ENCODE peak calls at places on chromosomes 11 and 22, in five cellular contexts. One of them, this sample, is unnamed.

GRCh38 chr22:49062155-49063039 is 765.3 kb downstream of the BRD1 start:
- DNase-seq in body of pancreas: peak; percentile 87
- DNase-seq in keratinocyte: no peak
- DNase-seq in psoas muscle: peak; percentile 30
- DNase-seq in colonic mucosa: no peak
- DNase-seq in this sample: no peak

GRCh38 chr11:10763766-10764165 is 12.7 kb downstream of the CTR9 start:
- DNase-seq in body of pancreas: no peak
- DNase-seq in keratinocyte: no peak
- DNase-seq in psoas muscle: no peak
- DNase-seq in colonic mucosa: no peak
- DNase-seq in this sample: no peak

GRCh38 chr22:21568207-21569075 is 927 bp downstream of the UBE2L3 start:
- DNase-seq in body of pancreas: peak; percentile 27
- DNase-seq in keratinocyte: no peak
- DNase-seq in psoas muscle: peak; percentile 64
- DNase-seq in colonic mucosa: peak; percentile 50
- DNase-seq in this sample: peak; percentile 20

GRCh38 chr22:43542681-43543521 is 131.1 kb downstream of the MPPED1 start:
- DNase-seq in body of pancreas: no peak
- DNase-seq in keratinocyte: no peak
- DNase-seq in psoas muscle: no peak
- DNase-seq in colonic mucosa: no peak
- DNase-seq in this sample: no peak

GRCh38 chr11:76161261-76161961 is 44.9 kb downstream of the WNT11 start:
- DNase-seq in body of pancreas: no peak
- DNase-seq in keratinocyte: no peak
- DNase-seq in psoas muscle: no peak
- DNase-seq in colonic mucosa: no peak
- DNase-seq in this sample: peak; percentile 78

GRCh38 chr11:71198823-71199165 is 53.6 kb downstream of the SHANK2 start:
- DNase-seq in body of pancreas: no peak
- DNase-seq in keratinocyte: no peak
- DNase-seq in psoas muscle: peak; percentile 9
- DNase-seq in colonic mucosa: no peak
- DNase-seq in this sample: no peak

GRCh38 chr11:105232021-105232420 is 92.5 kb upstream of the CARD18 start:
- DNase-seq in body of pancreas: no peak
- DNase-seq in keratinocyte: no peak
- DNase-seq in psoas muscle: no peak
- DNase-seq in colonic mucosa: no peak
- DNase-seq in this sample: no peak

GRCh38 chr22:48478124-48478523 is 1349.5 kb downstream of the BRD1 start:
- DNase-seq in body of pancreas: no peak
- DNase-seq in keratinocyte: no peak
- DNase-seq in psoas muscle: no peak
- DNase-seq in colonic mucosa: no peak
- DNase-seq in this sample: no peak

GRCh38 chr22:40703731-40704130 is 24.4 kb downstream of the MCHR1 start:
- DNase-seq in body of pancreas: no peak
- DNase-seq in keratinocyte: no peak
- DNase-seq in psoas muscle: peak; percentile 39
- DNase-seq in colonic mucosa: no peak
- DNase-seq in this sample: no peak

GRCh38 chr11:133955091-133955846 is 1.5 kb downstream of the IGSF9B start:
- DNase-seq in body of pancreas: no peak
- DNase-seq in keratinocyte: no peak
- DNase-seq in psoas muscle: peak; percentile 75
- DNase-seq in colonic mucosa: no peak
- DNase-seq in this sample: no peak

DNA sequence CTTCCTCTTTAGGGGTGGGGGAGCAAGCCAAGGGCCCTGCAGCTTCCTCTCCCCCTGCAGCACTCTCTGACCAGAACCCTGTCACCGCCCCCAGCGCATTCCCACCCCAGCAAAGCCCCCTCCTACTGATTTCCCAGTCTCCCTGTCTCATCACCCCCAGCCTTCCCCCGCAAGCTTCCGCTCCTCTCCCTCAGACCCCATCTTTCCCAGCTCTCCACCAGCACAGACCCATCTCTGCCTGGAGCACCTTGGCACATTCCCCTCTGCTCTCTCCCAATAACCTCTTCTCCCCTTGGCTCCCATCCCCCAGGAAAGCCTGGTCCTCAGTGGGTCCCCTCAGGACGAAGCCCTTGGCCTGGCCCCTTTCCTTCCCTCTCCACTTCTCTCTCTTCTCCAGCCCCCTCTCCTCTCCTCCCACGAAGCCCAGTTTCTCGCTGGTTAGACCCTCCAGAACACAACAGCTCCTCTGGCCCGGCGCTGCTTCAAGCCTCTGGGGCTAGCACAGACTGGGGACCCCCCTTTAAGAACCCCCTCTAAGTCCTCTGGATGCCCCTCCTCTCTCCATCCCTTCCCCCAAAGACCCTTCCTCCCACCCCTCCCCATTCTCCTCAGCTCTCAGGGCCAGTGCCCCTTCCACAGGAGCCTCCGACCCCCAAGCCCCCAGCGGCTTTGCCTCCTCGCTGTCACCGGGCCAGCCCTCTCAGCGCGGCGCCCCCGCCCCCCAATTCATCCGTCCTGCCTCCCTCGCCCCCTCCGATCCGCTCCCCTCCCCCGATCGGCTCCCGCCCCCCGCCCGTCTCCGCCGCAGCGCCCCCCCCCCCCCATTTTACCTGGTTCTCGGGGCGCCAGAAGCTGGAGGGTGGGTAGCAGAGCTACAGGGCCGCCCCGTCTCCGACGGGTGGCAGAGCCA is 601 bp downstream of the NRXN2 start:
- DNase-seq in body of pancreas: no peak
- DNase-seq in keratinocyte: no peak
- DNase-seq in psoas muscle: no peak
- DNase-seq in colonic mucosa: no peak
- DNase-seq in this sample: no peak
- H3K27me3 ChIP-seq in body of pancreas: peaks cover 3% of the 10 kb centered on the region
- H3K27me3 ChIP-seq in keratinocyte: peaks cover 45% of the 10 kb centered on the region
- H3K27me3 ChIP-seq in psoas muscle: no peaks in the 10 kb centered on the region
- H3K27me3 ChIP-seq in colonic mucosa: peaks cover 8% of the 10 kb centered on the region
- H3K27me3 ChIP-seq in this sample: peaks cover 12% of the 10 kb centered on the region

GRCh38 chr11:8766043-8766992 is 83.7 kb downstream of the RPL27A start:
- DNase-seq in body of pancreas: no peak
- DNase-seq in keratinocyte: no peak
- DNase-seq in psoas muscle: no peak
- DNase-seq in colonic mucosa: no peak
- DNase-seq in this sample: no peak
- TF ChIP-seq CTCF in body of pancreas: no peak
- TF ChIP-seq CTCF in keratinocyte: no peak
- TF ChIP-seq CTCF in psoas muscle: no peak
- TF ChIP-seq CTCF in colonic mucosa: no peak
- TF ChIP-seq CTCF in this sample: no peak

GRCh38 chr22:36922097-36922608 is 8.7 kb downstream of the CSF2RB start:
- DNase-seq in body of pancreas: no peak
- DNase-seq in keratinocyte: no peak
- DNase-seq in psoas muscle: no peak
- DNase-seq in colonic mucosa: no peak
- DNase-seq in this sample: no peak

GRCh38 chr22:36921309-36922096 is 8.1 kb downstream of the CSF2RB start:
- DNase-seq in body of pancreas: no peak
- DNase-seq in keratinocyte: no peak
- DNase-seq in psoas muscle: no peak
- DNase-seq in colonic mucosa: no peak
- DNase-seq in this sample: no peak

GRCh38 chr22:36924151-36924698 is 10.8 kb downstream of the CSF2RB start:
- DNase-seq in body of pancreas: no peak
- DNase-seq in keratinocyte: no peak
- DNase-seq in psoas muscle: no peak
- DNase-seq in colonic mucosa: no peak
- DNase-seq in this sample: no peak

GRCh38 chr22:36922752-36923457 is 9.5 kb downstream of the CSF2RB start:
- DNase-seq in body of pancreas: no peak
- DNase-seq in keratinocyte: no peak
- DNase-seq in psoas muscle: no peak
- DNase-seq in colonic mucosa: no peak
- DNase-seq in this sample: no peak

GRCh38 chr22:36923458-36923784 is 10.0 kb downstream of the CSF2RB start:
- DNase-seq in body of pancreas: no peak
- DNase-seq in keratinocyte: no peak
- DNase-seq in psoas muscle: no peak
- DNase-seq in colonic mucosa: no peak
- DNase-seq in this sample: no peak
- H3K27me3 ChIP-seq in body of pancreas: no peaks in the 10 kb centered on the region
- H3K27me3 ChIP-seq in keratinocyte: peaks cover 15% of the 10 kb centered on the region
- H3K27me3 ChIP-seq in psoas muscle: no peaks in the 10 kb centered on the region
- H3K27me3 ChIP-seq in colonic mucosa: no peaks in the 10 kb centered on the region
- H3K27me3 ChIP-seq in this sample: peaks cover 71% of the 10 kb centered on the region

GRCh38 chr11:102253018-102253775 is 64.1 kb upstream of the BIRC3 start:
- DNase-seq in body of pancreas: no peak
- DNase-seq in keratinocyte: no peak
- DNase-seq in psoas muscle: no peak
- DNase-seq in colonic mucosa: peak; percentile 48
- DNase-seq in this sample: no peak

GRCh38 chr11:102256251-102256650 is 61.0 kb upstream of the BIRC3 start:
- DNase-seq in body of pancreas: no peak
- DNase-seq in keratinocyte: peak; percentile 96
- DNase-seq in psoas muscle: no peak
- DNase-seq in colonic mucosa: no peak
- DNase-seq in this sample: no peak

GRCh38 chr11:102252339-102252891 is 64.9 kb upstream of the BIRC3 start:
- DNase-seq in body of pancreas: no peak
- DNase-seq in keratinocyte: no peak
- DNase-seq in psoas muscle: no peak
- DNase-seq in colonic mucosa: no peak
- DNase-seq in this sample: no peak

GRCh38 chr11:102251423-102251822 is 65.9 kb upstream of the BIRC3 start:
- DNase-seq in body of pancreas: no peak
- DNase-seq in keratinocyte: no peak
- DNase-seq in psoas muscle: no peak
- DNase-seq in colonic mucosa: no peak
- DNase-seq in this sample: no peak

DNA sequence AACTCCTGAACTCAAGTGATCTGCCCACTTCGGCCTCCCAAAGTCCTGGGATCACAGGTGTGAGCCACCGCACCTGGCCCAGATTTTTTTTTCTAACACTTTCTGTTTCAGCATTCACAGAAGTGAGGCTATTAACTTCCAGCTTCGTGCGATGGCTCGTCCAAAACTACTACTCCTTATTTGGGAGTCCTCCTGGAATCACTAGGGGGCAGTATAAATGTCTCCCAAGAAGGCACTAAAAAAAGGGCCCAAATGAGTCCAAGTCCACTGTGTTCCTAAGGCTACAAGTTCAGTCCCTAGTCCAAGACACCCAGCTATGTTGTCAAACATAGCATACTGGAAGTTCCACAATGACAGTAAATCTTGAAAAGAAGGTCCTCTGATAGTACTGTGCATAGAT is 63.2 kb upstream of the BIRC3 start:
- DNase-seq in body of pancreas: no peak
- DNase-seq in keratinocyte: no peak
- DNase-seq in psoas muscle: no peak
- DNase-seq in colonic mucosa: no peak
- DNase-seq in this sample: no peak
- TF ChIP-seq CTCF in body of pancreas: no peak
- TF ChIP-seq CTCF in keratinocyte: peak; percentile 45
- TF ChIP-seq CTCF in psoas muscle: no peak
- TF ChIP-seq CTCF in colonic mucosa: no peak
- TF ChIP-seq CTCF in this sample: peak; percentile 32

GRCh38 chr11:116582621-116583020 is 190.2 kb downstream of the BUD13 start:
- DNase-seq in body of pancreas: no peak
- DNase-seq in keratinocyte: no peak
- DNase-seq in psoas muscle: no peak
- DNase-seq in colonic mucosa: no peak
- DNase-seq in this sample: peak; percentile 59

GRCh38 chr11:116580828-116581227 is 192.0 kb downstream of the BUD13 start:
- DNase-seq in body of pancreas: no peak
- DNase-seq in keratinocyte: no peak
- DNase-seq in psoas muscle: no peak
- DNase-seq in colonic mucosa: no peak
- DNase-seq in this sample: peak; percentile 59

GRCh38 chr11:116578971-116579687 is 193.7 kb downstream of the BUD13 start:
- DNase-seq in body of pancreas: no peak
- DNase-seq in keratinocyte: no peak
- DNase-seq in psoas muscle: no peak
- DNase-seq in colonic mucosa: no peak
- DNase-seq in this sample: no peak

GRCh38 chr11:116581349-116581748 is 191.4 kb downstream of the BUD13 start:
- DNase-seq in body of pancreas: no peak
- DNase-seq in keratinocyte: no peak
- DNase-seq in psoas muscle: no peak
- DNase-seq in colonic mucosa: no peak
- DNase-seq in this sample: no peak

DNA sequence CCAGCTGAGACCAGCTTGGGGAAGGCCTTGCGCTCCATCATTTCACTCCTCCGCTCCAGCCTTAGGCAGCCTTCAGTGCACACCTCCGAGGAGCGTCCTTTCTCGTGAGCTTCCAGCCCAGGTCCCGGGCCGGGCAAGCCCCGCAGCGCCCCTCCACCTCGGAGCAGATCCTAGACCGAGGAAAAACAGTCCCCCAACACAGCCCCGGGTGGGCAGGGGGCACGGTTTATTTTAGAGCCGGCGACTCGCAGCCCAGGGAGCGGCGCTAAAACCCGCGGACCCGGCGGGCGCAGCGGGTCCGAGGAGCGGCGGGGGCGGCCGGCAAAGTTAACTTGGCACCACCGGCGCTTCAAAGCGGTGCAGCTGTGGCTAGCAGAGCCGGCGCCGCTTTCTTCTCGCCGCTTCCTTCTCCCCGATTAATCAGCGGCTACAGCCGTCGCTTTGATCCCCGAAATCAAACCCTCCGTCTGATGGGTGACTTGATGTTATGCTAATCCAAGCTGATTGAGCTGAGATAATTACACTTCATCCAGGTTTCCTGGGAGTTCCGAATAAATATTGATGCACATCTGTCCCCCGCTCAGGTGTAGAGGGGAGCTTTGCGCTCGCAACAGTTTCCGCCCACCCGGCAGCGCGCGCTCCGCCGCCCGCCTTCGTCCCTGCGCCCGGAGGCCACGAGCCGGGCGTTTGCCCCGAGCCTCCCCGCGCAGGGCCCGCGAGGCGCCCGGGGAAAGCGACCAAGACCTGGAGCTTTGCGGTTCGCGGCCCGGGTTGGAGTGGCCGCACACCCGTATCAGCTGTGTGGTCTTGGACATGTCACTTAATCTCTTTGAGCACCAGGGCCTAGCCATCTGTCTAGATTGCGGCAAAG is 192.7 kb downstream of the BUD13 start:
- DNase-seq in body of pancreas: no peak
- DNase-seq in keratinocyte: no peak
- DNase-seq in psoas muscle: no peak
- DNase-seq in colonic mucosa: no peak
- DNase-seq in this sample: peak; percentile 80
- H3K27me3 ChIP-seq in body of pancreas: peaks cover 12% of the 10 kb centered on the region
- H3K27me3 ChIP-seq in keratinocyte: peaks cover 71% of the 10 kb centered on the region
- H3K27me3 ChIP-seq in psoas muscle: no peaks in the 10 kb centered on the region
- H3K27me3 ChIP-seq in colonic mucosa: peaks cover 33% of the 10 kb centered on the region
- H3K27me3 ChIP-seq in this sample: no peaks in the 10 kb centered on the region

GRCh38 chr11:90310210-90310609 is 87.4 kb upstream of the CHORDC1 start:
- DNase-seq in body of pancreas: no peak
- DNase-seq in keratinocyte: no peak
- DNase-seq in psoas muscle: no peak
- DNase-seq in colonic mucosa: no peak
- DNase-seq in this sample: no peak
- TF ChIP-seq CTCF in body of pancreas: no peak
- TF ChIP-seq CTCF in keratinocyte: no peak
- TF ChIP-seq CTCF in psoas muscle: no peak
- TF ChIP-seq CTCF in colonic mucosa: no peak
- TF ChIP-seq CTCF in this sample: no peak